ENCODE peak calls at places on chromosomes 2 and 18, in seven cellular contexts. One of them, this sample, is unnamed.

GRCh38 chr2:193240752-193241151 is 1046.0 kb upstream of the TMEFF2 start:
- DNase-seq in activated CD8-positive, alpha-beta T cell treated with anti-CD3 and anti-CD28 coated beads, Interleukin-2, amount 10 ng/mL, durations not matched to agents 7 days and 5 days: no peak
- DNase-seq in HT1080: no peak
- DNase-seq in right lobe of liver: no peak
- DNase-seq in A172: no peak
- DNase-seq in activated CD4-positive, alpha-beta T cell treated with anti-CD3 and anti-CD28 coated beads for 24 hours: no peak
- DNase-seq in stimulated activated CD4-positive, alpha-beta T cell treated with anti-CD3 and anti-CD28 coated beads, Interleukin-2, amount 100 ng/mL, for 24 hours: no peak
- DNase-seq in this sample: peak

GRCh38 chr2:231904161-231904611 is 22.0 kb downstream of the NPPC start:
- DNase-seq in HT1080: no peak
- DNase-seq in A172: no peak
- DNase-seq in activated CD4-positive, alpha-beta T cell treated with anti-CD3 and anti-CD28 coated beads for 24 hours: no peak
- DNase-seq in activated CD8-positive, alpha-beta T cell treated with anti-CD3 and anti-CD28 coated beads, Interleukin-2, amount 10 ng/mL, durations not matched to agents 7 days and 5 days: no peak
- DNase-seq in right lobe of liver: no peak
- DNase-seq in stimulated activated CD4-positive, alpha-beta T cell treated with anti-CD3 and anti-CD28 coated beads, Interleukin-2, amount 100 ng/mL, for 24 hours: no peak
- DNase-seq in this sample: no peak

GRCh38 chr2:200216310-200216709 is 90.2 kb upstream of the SPATS2L start:
- DNase-seq in activated CD8-positive, alpha-beta T cell treated with anti-CD3 and anti-CD28 coated beads, Interleukin-2, amount 10 ng/mL, durations not matched to agents 7 days and 5 days: no peak
- DNase-seq in HT1080: no peak
- DNase-seq in right lobe of liver: no peak
- DNase-seq in A172: no peak
- DNase-seq in stimulated activated CD4-positive, alpha-beta T cell treated with anti-CD3 and anti-CD28 coated beads, Interleukin-2, amount 100 ng/mL, for 24 hours: no peak
- DNase-seq in activated CD4-positive, alpha-beta T cell treated with anti-CD3 and anti-CD28 coated beads for 24 hours: no peak
- DNase-seq in this sample: no peak

GRCh38 chr2:230225486-230225885 is at the start of gene SP140:
- DNase-seq in right lobe of liver: no peak
- DNase-seq in activated CD4-positive, alpha-beta T cell treated with anti-CD3 and anti-CD28 coated beads for 24 hours: peak
- DNase-seq in HT1080: no peak
- DNase-seq in activated CD8-positive, alpha-beta T cell treated with anti-CD3 and anti-CD28 coated beads, Interleukin-2, amount 10 ng/mL, durations not matched to agents 7 days and 5 days: peak
- DNase-seq in stimulated activated CD4-positive, alpha-beta T cell treated with anti-CD3 and anti-CD28 coated beads, Interleukin-2, amount 100 ng/mL, for 24 hours: peak
- DNase-seq in A172: no peak
- DNase-seq in this sample: no peak

GRCh38 chr2:96869281-96869823 is 528 bp downstream of the SEMA4C start:
- DNase-seq in right lobe of liver: peak
- DNase-seq in activated CD4-positive, alpha-beta T cell treated with anti-CD3 and anti-CD28 coated beads for 24 hours: no peak
- DNase-seq in A172: peak
- DNase-seq in activated CD8-positive, alpha-beta T cell treated with anti-CD3 and anti-CD28 coated beads, Interleukin-2, amount 10 ng/mL, durations not matched to agents 7 days and 5 days: no peak
- DNase-seq in HT1080: no peak
- DNase-seq in stimulated activated CD4-positive, alpha-beta T cell treated with anti-CD3 and anti-CD28 coated beads, Interleukin-2, amount 100 ng/mL, for 24 hours: no peak
- DNase-seq in this sample: peak

GRCh38 chr2:217616936-217617335 is 385.9 kb downstream of the TNS1 start:
- DNase-seq in HT1080: no peak
- DNase-seq in stimulated activated CD4-positive, alpha-beta T cell treated with anti-CD3 and anti-CD28 coated beads, Interleukin-2, amount 100 ng/mL, for 24 hours: no peak
- DNase-seq in activated CD4-positive, alpha-beta T cell treated with anti-CD3 and anti-CD28 coated beads for 24 hours: no peak
- DNase-seq in right lobe of liver: no peak
- DNase-seq in activated CD8-positive, alpha-beta T cell treated with anti-CD3 and anti-CD28 coated beads, Interleukin-2, amount 10 ng/mL, durations not matched to agents 7 days and 5 days: no peak
- DNase-seq in A172: no peak
- DNase-seq in this sample: peak

GRCh38 chr18:63848159-63848558 is 39.3 kb upstream of the SERPINB2 start:
- DNase-seq in activated CD8-positive, alpha-beta T cell treated with anti-CD3 and anti-CD28 coated beads, Interleukin-2, amount 10 ng/mL, durations not matched to agents 7 days and 5 days: peak
- DNase-seq in activated CD4-positive, alpha-beta T cell treated with anti-CD3 and anti-CD28 coated beads for 24 hours: no peak
- DNase-seq in HT1080: peak
- DNase-seq in A172: peak
- DNase-seq in stimulated activated CD4-positive, alpha-beta T cell treated with anti-CD3 and anti-CD28 coated beads, Interleukin-2, amount 100 ng/mL, for 24 hours: no peak
- DNase-seq in right lobe of liver: no peak
- DNase-seq in this sample: peak

GRCh38 chr2:181656450-181657261 is at the start of gene CERKL:
- DNase-seq in A172: peak
- DNase-seq in stimulated activated CD4-positive, alpha-beta T cell treated with anti-CD3 and anti-CD28 coated beads, Interleukin-2, amount 100 ng/mL, for 24 hours: no peak
- DNase-seq in activated CD4-positive, alpha-beta T cell treated with anti-CD3 and anti-CD28 coated beads for 24 hours: no peak
- DNase-seq in HT1080: no peak
- DNase-seq in activated CD8-positive, alpha-beta T cell treated with anti-CD3 and anti-CD28 coated beads, Interleukin-2, amount 10 ng/mL, durations not matched to agents 7 days and 5 days: peak
- DNase-seq in right lobe of liver: no peak
- DNase-seq in this sample: peak

GRCh38 chr2:99602475-99602874 is 112.7 kb upstream of the REV1 start:
- DNase-seq in HT1080: peak
- DNase-seq in activated CD8-positive, alpha-beta T cell treated with anti-CD3 and anti-CD28 coated beads, Interleukin-2, amount 10 ng/mL, durations not matched to agents 7 days and 5 days: no peak
- DNase-seq in stimulated activated CD4-positive, alpha-beta T cell treated with anti-CD3 and anti-CD28 coated beads, Interleukin-2, amount 100 ng/mL, for 24 hours: no peak
- DNase-seq in A172: peak
- DNase-seq in right lobe of liver: no peak
- DNase-seq in activated CD4-positive, alpha-beta T cell treated with anti-CD3 and anti-CD28 coated beads for 24 hours: no peak
- DNase-seq in this sample: peak

GRCh38 chr2:12087671-12088380 is 341.4 kb downstream of the LPIN1 start:
- DNase-seq in A172: no peak
- DNase-seq in activated CD8-positive, alpha-beta T cell treated with anti-CD3 and anti-CD28 coated beads, Interleukin-2, amount 10 ng/mL, durations not matched to agents 7 days and 5 days: no peak
- DNase-seq in right lobe of liver: no peak
- DNase-seq in HT1080: peak
- DNase-seq in activated CD4-positive, alpha-beta T cell treated with anti-CD3 and anti-CD28 coated beads for 24 hours: no peak
- DNase-seq in stimulated activated CD4-positive, alpha-beta T cell treated with anti-CD3 and anti-CD28 coated beads, Interleukin-2, amount 100 ng/mL, for 24 hours: no peak
- DNase-seq in this sample: peak

GRCh38 chr18:8813621-8814020 is 108.3 kb downstream of the MTCL1 start:
- DNase-seq in HT1080: no peak
- DNase-seq in right lobe of liver: no peak
- DNase-seq in activated CD8-positive, alpha-beta T cell treated with anti-CD3 and anti-CD28 coated beads, Interleukin-2, amount 10 ng/mL, durations not matched to agents 7 days and 5 days: no peak
- DNase-seq in activated CD4-positive, alpha-beta T cell treated with anti-CD3 and anti-CD28 coated beads for 24 hours: no peak
- DNase-seq in stimulated activated CD4-positive, alpha-beta T cell treated with anti-CD3 and anti-CD28 coated beads, Interleukin-2, amount 100 ng/mL, for 24 hours: no peak
- DNase-seq in A172: peak
- DNase-seq in this sample: peak

GRCh38 chr2:61255580-61256437 is 93.8 kb downstream of the C2orf74 start:
- DNase-seq in activated CD4-positive, alpha-beta T cell treated with anti-CD3 and anti-CD28 coated beads for 24 hours: no peak
- DNase-seq in A172: peak
- DNase-seq in HT1080: peak
- DNase-seq in right lobe of liver: no peak
- DNase-seq in stimulated activated CD4-positive, alpha-beta T cell treated with anti-CD3 and anti-CD28 coated beads, Interleukin-2, amount 100 ng/mL, for 24 hours: no peak
- DNase-seq in activated CD8-positive, alpha-beta T cell treated with anti-CD3 and anti-CD28 coated beads, Interleukin-2, amount 10 ng/mL, durations not matched to agents 7 days and 5 days: no peak
- DNase-seq in this sample: peak

GRCh38 chr18:25399554-25399953 is 47.6 kb upstream of the ZNF521 start:
- DNase-seq in stimulated activated CD4-positive, alpha-beta T cell treated with anti-CD3 and anti-CD28 coated beads, Interleukin-2, amount 100 ng/mL, for 24 hours: no peak
- DNase-seq in activated CD8-positive, alpha-beta T cell treated with anti-CD3 and anti-CD28 coated beads, Interleukin-2, amount 10 ng/mL, durations not matched to agents 7 days and 5 days: no peak
- DNase-seq in HT1080: peak
- DNase-seq in A172: no peak
- DNase-seq in activated CD4-positive, alpha-beta T cell treated with anti-CD3 and anti-CD28 coated beads for 24 hours: no peak
- DNase-seq in right lobe of liver: no peak
- DNase-seq in this sample: peak

GRCh38 chr18:50297621-50298442 is 10.3 kb upstream of the CXXC1 start:
- DNase-seq in stimulated activated CD4-positive, alpha-beta T cell treated with anti-CD3 and anti-CD28 coated beads, Interleukin-2, amount 100 ng/mL, for 24 hours: peak
- DNase-seq in activated CD4-positive, alpha-beta T cell treated with anti-CD3 and anti-CD28 coated beads for 24 hours: peak
- DNase-seq in HT1080: peak
- DNase-seq in activated CD8-positive, alpha-beta T cell treated with anti-CD3 and anti-CD28 coated beads, Interleukin-2, amount 10 ng/mL, durations not matched to agents 7 days and 5 days: peak
- DNase-seq in right lobe of liver: peak
- DNase-seq in A172: no peak
- DNase-seq in this sample: peak

GRCh38 chr2:187360286-187360685 is 87.8 kb downstream of the CALCRL start:
- DNase-seq in A172: no peak
- DNase-seq in right lobe of liver: no peak
- DNase-seq in activated CD4-positive, alpha-beta T cell treated with anti-CD3 and anti-CD28 coated beads for 24 hours: no peak
- DNase-seq in stimulated activated CD4-positive, alpha-beta T cell treated with anti-CD3 and anti-CD28 coated beads, Interleukin-2, amount 100 ng/mL, for 24 hours: no peak
- DNase-seq in HT1080: peak
- DNase-seq in activated CD8-positive, alpha-beta T cell treated with anti-CD3 and anti-CD28 coated beads, Interleukin-2, amount 10 ng/mL, durations not matched to agents 7 days and 5 days: no peak
- DNase-seq in this sample: peak

GRCh38 chr2:9002637-9003365 is 683 bp downstream of the MBOAT2 start:
- DNase-seq in HT1080: peak
- DNase-seq in right lobe of liver: peak
- DNase-seq in activated CD8-positive, alpha-beta T cell treated with anti-CD3 and anti-CD28 coated beads, Interleukin-2, amount 10 ng/mL, durations not matched to agents 7 days and 5 days: no peak
- DNase-seq in stimulated activated CD4-positive, alpha-beta T cell treated with anti-CD3 and anti-CD28 coated beads, Interleukin-2, amount 100 ng/mL, for 24 hours: no peak
- DNase-seq in activated CD4-positive, alpha-beta T cell treated with anti-CD3 and anti-CD28 coated beads for 24 hours: no peak
- DNase-seq in A172: peak
- DNase-seq in this sample: peak

GRCh38 chr18:23263551-23264235 is 128.4 kb downstream of the CABLES1 start:
- DNase-seq in right lobe of liver: no peak
- DNase-seq in activated CD4-positive, alpha-beta T cell treated with anti-CD3 and anti-CD28 coated beads for 24 hours: no peak
- DNase-seq in stimulated activated CD4-positive, alpha-beta T cell treated with anti-CD3 and anti-CD28 coated beads, Interleukin-2, amount 100 ng/mL, for 24 hours: no peak
- DNase-seq in activated CD8-positive, alpha-beta T cell treated with anti-CD3 and anti-CD28 coated beads, Interleukin-2, amount 10 ng/mL, durations not matched to agents 7 days and 5 days: no peak
- DNase-seq in A172: no peak
- DNase-seq in HT1080: no peak
- DNase-seq in this sample: no peak

GRCh38 chr2:98903064-98903355 is 33.0 kb downstream of the CRACDL start:
- DNase-seq in HT1080: no peak
- DNase-seq in stimulated activated CD4-positive, alpha-beta T cell treated with anti-CD3 and anti-CD28 coated beads, Interleukin-2, amount 100 ng/mL, for 24 hours: no peak
- DNase-seq in activated CD8-positive, alpha-beta T cell treated with anti-CD3 and anti-CD28 coated beads, Interleukin-2, amount 10 ng/mL, durations not matched to agents 7 days and 5 days: no peak
- DNase-seq in A172: no peak
- DNase-seq in right lobe of liver: no peak
- DNase-seq in activated CD4-positive, alpha-beta T cell treated with anti-CD3 and anti-CD28 coated beads for 24 hours: no peak
- DNase-seq in this sample: no peak

GRCh38 chr2:69796199-69796598 is 33.3 kb upstream of the GMCL1 start:
- DNase-seq in HT1080: no peak
- DNase-seq in A172: no peak
- DNase-seq in stimulated activated CD4-positive, alpha-beta T cell treated with anti-CD3 and anti-CD28 coated beads, Interleukin-2, amount 100 ng/mL, for 24 hours: no peak
- DNase-seq in activated CD4-positive, alpha-beta T cell treated with anti-CD3 and anti-CD28 coated beads for 24 hours: no peak
- DNase-seq in activated CD8-positive, alpha-beta T cell treated with anti-CD3 and anti-CD28 coated beads, Interleukin-2, amount 10 ng/mL, durations not matched to agents 7 days and 5 days: no peak
- DNase-seq in right lobe of liver: no peak
- DNase-seq in this sample: peak

GRCh38 chr2:72325592-72326422 is 178.1 kb upstream of the CYP26B1 start:
- DNase-seq in activated CD4-positive, alpha-beta T cell treated with anti-CD3 and anti-CD28 coated beads for 24 hours: no peak
- DNase-seq in stimulated activated CD4-positive, alpha-beta T cell treated with anti-CD3 and anti-CD28 coated beads, Interleukin-2, amount 100 ng/mL, for 24 hours: no peak
- DNase-seq in right lobe of liver: peak
- DNase-seq in A172: peak
- DNase-seq in HT1080: peak
- DNase-seq in activated CD8-positive, alpha-beta T cell treated with anti-CD3 and anti-CD28 coated beads, Interleukin-2, amount 10 ng/mL, durations not matched to agents 7 days and 5 days: peak
- DNase-seq in this sample: peak

GRCh38 chr2:102027703-102028059 is 35.9 kb downstream of the IL1R2 start:
- DNase-seq in stimulated activated CD4-positive, alpha-beta T cell treated with anti-CD3 and anti-CD28 coated beads, Interleukin-2, amount 100 ng/mL, for 24 hours: no peak
- DNase-seq in right lobe of liver: no peak
- DNase-seq in activated CD4-positive, alpha-beta T cell treated with anti-CD3 and anti-CD28 coated beads for 24 hours: no peak
- DNase-seq in A172: no peak
- DNase-seq in HT1080: no peak
- DNase-seq in activated CD8-positive, alpha-beta T cell treated with anti-CD3 and anti-CD28 coated beads, Interleukin-2, amount 10 ng/mL, durations not matched to agents 7 days and 5 days: no peak
- DNase-seq in this sample: no peak

GRCh38 chr2:127039387-127040031 is 67.4 kb downstream of the BIN1 start:
- DNase-seq in HT1080: no peak
- DNase-seq in right lobe of liver: no peak
- DNase-seq in activated CD4-positive, alpha-beta T cell treated with anti-CD3 and anti-CD28 coated beads for 24 hours: no peak
- DNase-seq in stimulated activated CD4-positive, alpha-beta T cell treated with anti-CD3 and anti-CD28 coated beads, Interleukin-2, amount 100 ng/mL, for 24 hours: no peak
- DNase-seq in A172: no peak
- DNase-seq in activated CD8-positive, alpha-beta T cell treated with anti-CD3 and anti-CD28 coated beads, Interleukin-2, amount 10 ng/mL, durations not matched to agents 7 days and 5 days: no peak
- DNase-seq in this sample: peak

GRCh38 chr2:237184192-237184922 is 98.7 kb downstream of the COPS8 start:
- DNase-seq in activated CD4-positive, alpha-beta T cell treated with anti-CD3 and anti-CD28 coated beads for 24 hours: no peak
- DNase-seq in A172: peak
- DNase-seq in stimulated activated CD4-positive, alpha-beta T cell treated with anti-CD3 and anti-CD28 coated beads, Interleukin-2, amount 100 ng/mL, for 24 hours: no peak
- DNase-seq in right lobe of liver: no peak
- DNase-seq in activated CD8-positive, alpha-beta T cell treated with anti-CD3 and anti-CD28 coated beads, Interleukin-2, amount 10 ng/mL, durations not matched to agents 7 days and 5 days: no peak
- DNase-seq in HT1080: peak
- DNase-seq in this sample: peak

GRCh38 chr2:72148975-72149555 is 1.4 kb upstream of the CYP26B1 start:
- DNase-seq in activated CD8-positive, alpha-beta T cell treated with anti-CD3 and anti-CD28 coated beads, Interleukin-2, amount 10 ng/mL, durations not matched to agents 7 days and 5 days: peak
- DNase-seq in right lobe of liver: peak
- DNase-seq in stimulated activated CD4-positive, alpha-beta T cell treated with anti-CD3 and anti-CD28 coated beads, Interleukin-2, amount 100 ng/mL, for 24 hours: no peak
- DNase-seq in HT1080: no peak
- DNase-seq in activated CD4-positive, alpha-beta T cell treated with anti-CD3 and anti-CD28 coated beads for 24 hours: no peak
- DNase-seq in A172: no peak
- DNase-seq in this sample: peak

GRCh38 chr2:241908686-241909420 is 39.3 kb downstream of the RTP5 start:
- DNase-seq in HT1080: no peak
- DNase-seq in right lobe of liver: no peak
- DNase-seq in A172: no peak
- DNase-seq in stimulated activated CD4-positive, alpha-beta T cell treated with anti-CD3 and anti-CD28 coated beads, Interleukin-2, amount 100 ng/mL, for 24 hours: no peak
- DNase-seq in activated CD4-positive, alpha-beta T cell treated with anti-CD3 and anti-CD28 coated beads for 24 hours: no peak
- DNase-seq in activated CD8-positive, alpha-beta T cell treated with anti-CD3 and anti-CD28 coated beads, Interleukin-2, amount 10 ng/mL, durations not matched to agents 7 days and 5 days: no peak
- DNase-seq in this sample: no peak

GRCh38 chr2:199462167-199462976 is 4.6 kb upstream of the SATB2 start:
- DNase-seq in activated CD4-positive, alpha-beta T cell treated with anti-CD3 and anti-CD28 coated beads for 24 hours: no peak
- DNase-seq in stimulated activated CD4-positive, alpha-beta T cell treated with anti-CD3 and anti-CD28 coated beads, Interleukin-2, amount 100 ng/mL, for 24 hours: no peak
- DNase-seq in HT1080: no peak
- DNase-seq in A172: no peak
- DNase-seq in right lobe of liver: no peak
- DNase-seq in activated CD8-positive, alpha-beta T cell treated with anti-CD3 and anti-CD28 coated beads, Interleukin-2, amount 10 ng/mL, durations not matched to agents 7 days and 5 days: no peak
- DNase-seq in this sample: no peak

GRCh38 chr18:13447621-13448020 is 229.1 kb downstream of the LDLRAD4 start:
- DNase-seq in stimulated activated CD4-positive, alpha-beta T cell treated with anti-CD3 and anti-CD28 coated beads, Interleukin-2, amount 100 ng/mL, for 24 hours: no peak
- DNase-seq in right lobe of liver: no peak
- DNase-seq in activated CD4-positive, alpha-beta T cell treated with anti-CD3 and anti-CD28 coated beads for 24 hours: no peak
- DNase-seq in HT1080: peak
- DNase-seq in A172: peak
- DNase-seq in activated CD8-positive, alpha-beta T cell treated with anti-CD3 and anti-CD28 coated beads, Interleukin-2, amount 10 ng/mL, durations not matched to agents 7 days and 5 days: no peak
- DNase-seq in this sample: peak

GRCh38 chr2:205712983-205713531 is 30.8 kb downstream of the NRP2 start:
- DNase-seq in HT1080: no peak
- DNase-seq in stimulated activated CD4-positive, alpha-beta T cell treated with anti-CD3 and anti-CD28 coated beads, Interleukin-2, amount 100 ng/mL, for 24 hours: no peak
- DNase-seq in A172: no peak
- DNase-seq in activated CD4-positive, alpha-beta T cell treated with anti-CD3 and anti-CD28 coated beads for 24 hours: no peak
- DNase-seq in activated CD8-positive, alpha-beta T cell treated with anti-CD3 and anti-CD28 coated beads, Interleukin-2, amount 10 ng/mL, durations not matched to agents 7 days and 5 days: no peak
- DNase-seq in right lobe of liver: no peak
- DNase-seq in this sample: peak

GRCh38 chr2:192203876-192204275 is 9.1 kb upstream of the TMEFF2 start:
- DNase-seq in activated CD8-positive, alpha-beta T cell treated with anti-CD3 and anti-CD28 coated beads, Interleukin-2, amount 10 ng/mL, durations not matched to agents 7 days and 5 days: no peak
- DNase-seq in stimulated activated CD4-positive, alpha-beta T cell treated with anti-CD3 and anti-CD28 coated beads, Interleukin-2, amount 100 ng/mL, for 24 hours: no peak
- DNase-seq in HT1080: no peak
- DNase-seq in right lobe of liver: no peak
- DNase-seq in A172: no peak
- DNase-seq in activated CD4-positive, alpha-beta T cell treated with anti-CD3 and anti-CD28 coated beads for 24 hours: no peak
- DNase-seq in this sample: no peak

GRCh38 chr2:36329251-36329650 is 26.3 kb upstream of the CRIM1 start:
- DNase-seq in stimulated activated CD4-positive, alpha-beta T cell treated with anti-CD3 and anti-CD28 coated beads, Interleukin-2, amount 100 ng/mL, for 24 hours: no peak
- DNase-seq in activated CD4-positive, alpha-beta T cell treated with anti-CD3 and anti-CD28 coated beads for 24 hours: no peak
- DNase-seq in HT1080: no peak
- DNase-seq in right lobe of liver: no peak
- DNase-seq in A172: no peak
- DNase-seq in activated CD8-positive, alpha-beta T cell treated with anti-CD3 and anti-CD28 coated beads, Interleukin-2, amount 10 ng/mL, durations not matched to agents 7 days and 5 days: no peak
- DNase-seq in this sample: peak

GRCh38 chr2:3588084-3588483 is 6.8 kb upstream of the COLEC11 start:
- DNase-seq in stimulated activated CD4-positive, alpha-beta T cell treated with anti-CD3 and anti-CD28 coated beads, Interleukin-2, amount 100 ng/mL, for 24 hours: no peak
- DNase-seq in A172: no peak
- DNase-seq in activated CD4-positive, alpha-beta T cell treated with anti-CD3 and anti-CD28 coated beads for 24 hours: no peak
- DNase-seq in activated CD8-positive, alpha-beta T cell treated with anti-CD3 and anti-CD28 coated beads, Interleukin-2, amount 10 ng/mL, durations not matched to agents 7 days and 5 days: no peak
- DNase-seq in right lobe of liver: no peak
- DNase-seq in HT1080: no peak
- DNase-seq in this sample: no peak

GRCh38 chr2:38720613-38721241 is 30.4 kb downstream of the SRSF7 start:
- DNase-seq in HT1080: peak
- DNase-seq in activated CD8-positive, alpha-beta T cell treated with anti-CD3 and anti-CD28 coated beads, Interleukin-2, amount 10 ng/mL, durations not matched to agents 7 days and 5 days: no peak
- DNase-seq in A172: peak
- DNase-seq in activated CD4-positive, alpha-beta T cell treated with anti-CD3 and anti-CD28 coated beads for 24 hours: no peak
- DNase-seq in stimulated activated CD4-positive, alpha-beta T cell treated with anti-CD3 and anti-CD28 coated beads, Interleukin-2, amount 100 ng/mL, for 24 hours: no peak
- DNase-seq in right lobe of liver: peak
- DNase-seq in this sample: peak

GRCh38 chr2:240569998-240570530 is 1.8 kb downstream of the RNPEPL1 start:
- DNase-seq in HT1080: no peak
- DNase-seq in A172: no peak
- DNase-seq in stimulated activated CD4-positive, alpha-beta T cell treated with anti-CD3 and anti-CD28 coated beads, Interleukin-2, amount 100 ng/mL, for 24 hours: no peak
- DNase-seq in activated CD4-positive, alpha-beta T cell treated with anti-CD3 and anti-CD28 coated beads for 24 hours: no peak
- DNase-seq in activated CD8-positive, alpha-beta T cell treated with anti-CD3 and anti-CD28 coated beads, Interleukin-2, amount 10 ng/mL, durations not matched to agents 7 days and 5 days: no peak
- DNase-seq in right lobe of liver: peak
- DNase-seq in this sample: no peak

GRCh38 chr18:2846241-2846637 is 567 bp upstream of the EMILIN2 start:
- DNase-seq in A172: peak
- DNase-seq in HT1080: no peak
- DNase-seq in activated CD8-positive, alpha-beta T cell treated with anti-CD3 and anti-CD28 coated beads, Interleukin-2, amount 10 ng/mL, durations not matched to agents 7 days and 5 days: peak
- DNase-seq in right lobe of liver: no peak
- DNase-seq in activated CD4-positive, alpha-beta T cell treated with anti-CD3 and anti-CD28 coated beads for 24 hours: no peak
- DNase-seq in stimulated activated CD4-positive, alpha-beta T cell treated with anti-CD3 and anti-CD28 coated beads, Interleukin-2, amount 100 ng/mL, for 24 hours: peak
- DNase-seq in this sample: peak

GRCh38 chr2:204896146-204896545 is 350.9 kb downstream of the PARD3B start:
- DNase-seq in right lobe of liver: no peak
- DNase-seq in activated CD8-positive, alpha-beta T cell treated with anti-CD3 and anti-CD28 coated beads, Interleukin-2, amount 10 ng/mL, durations not matched to agents 7 days and 5 days: no peak
- DNase-seq in stimulated activated CD4-positive, alpha-beta T cell treated with anti-CD3 and anti-CD28 coated beads, Interleukin-2, amount 100 ng/mL, for 24 hours: no peak
- DNase-seq in HT1080: no peak
- DNase-seq in A172: no peak
- DNase-seq in activated CD4-positive, alpha-beta T cell treated with anti-CD3 and anti-CD28 coated beads for 24 hours: no peak
- DNase-seq in this sample: no peak

GRCh38 chr2:238376884-238377391 is 49.8 kb upstream of the ASB1 start:
- DNase-seq in A172: peak
- DNase-seq in activated CD4-positive, alpha-beta T cell treated with anti-CD3 and anti-CD28 coated beads for 24 hours: no peak
- DNase-seq in right lobe of liver: no peak
- DNase-seq in HT1080: peak
- DNase-seq in activated CD8-positive, alpha-beta T cell treated with anti-CD3 and anti-CD28 coated beads, Interleukin-2, amount 10 ng/mL, durations not matched to agents 7 days and 5 days: no peak
- DNase-seq in stimulated activated CD4-positive, alpha-beta T cell treated with anti-CD3 and anti-CD28 coated beads, Interleukin-2, amount 100 ng/mL, for 24 hours: no peak
- DNase-seq in this sample: peak